ENCODE peak calls at places on chromosomes 5 and 9, in seven cellular contexts. One of them, this sample, is unnamed.

GRCh38 chr5:4576161-4576748 is 563.9 kb upstream of the ADAMTS16 start:
- DNase-seq in sigmoid colon: no peak
- DNase-seq in Peyer's patch: no peak
- DNase-seq in erythroblast: no peak
- DNase-seq in transverse colon: no peak
- DNase-seq in endothelial cell of umbilical vein: no peak
- DNase-seq in HepG2: no peak
- DNase-seq in this sample: no peak

GRCh38 chr9:7844283-7844682 is 44.7 kb upstream of the DMAC1 start:
- DNase-seq in HepG2: peak; percentile 4
- DNase-seq in sigmoid colon: no peak
- DNase-seq in endothelial cell of umbilical vein: peak; percentile 27
- DNase-seq in transverse colon: no peak
- DNase-seq in Peyer's patch: no peak
- DNase-seq in erythroblast: peak; percentile 2
- DNase-seq in this sample: peak; percentile 1

GRCh38 chr5:157356576-157356975 is 90.7 kb downstream of the CYFIP2 start:
- DNase-seq in erythroblast: no peak
- DNase-seq in sigmoid colon: no peak
- DNase-seq in transverse colon: no peak
- DNase-seq in HepG2: no peak
- DNase-seq in endothelial cell of umbilical vein: no peak
- DNase-seq in Peyer's patch: no peak
- DNase-seq in this sample: no peak

GRCh38 chr5:63962345-63962744 is at the start of gene HTR1A:
- DNase-seq in sigmoid colon: no peak
- DNase-seq in erythroblast: no peak
- DNase-seq in transverse colon: no peak
- DNase-seq in endothelial cell of umbilical vein: no peak
- DNase-seq in HepG2: no peak
- DNase-seq in Peyer's patch: no peak
- DNase-seq in this sample: no peak

GRCh38 chr5:15073453-15073852 is 201.9 kb upstream of the ANKH start:
- DNase-seq in transverse colon: no peak
- DNase-seq in sigmoid colon: no peak
- DNase-seq in endothelial cell of umbilical vein: no peak
- DNase-seq in Peyer's patch: no peak
- DNase-seq in erythroblast: no peak
- DNase-seq in HepG2: no peak
- DNase-seq in this sample: no peak

GRCh38 chr5:112109331-112109993 is 309.6 kb downstream of the EPB41L4A start:
- DNase-seq in Peyer's patch: no peak
- DNase-seq in erythroblast: no peak
- DNase-seq in endothelial cell of umbilical vein: no peak
- DNase-seq in transverse colon: no peak
- DNase-seq in HepG2: no peak
- DNase-seq in sigmoid colon: peak; percentile 73
- DNase-seq in this sample: no peak

GRCh38 chr9:116317503-116317902 is 163.9 kb downstream of the PAPPA start:
- DNase-seq in sigmoid colon: no peak
- DNase-seq in endothelial cell of umbilical vein: no peak
- DNase-seq in erythroblast: no peak
- DNase-seq in HepG2: no peak
- DNase-seq in Peyer's patch: no peak
- DNase-seq in transverse colon: no peak
- DNase-seq in this sample: no peak

GRCh38 chr9:137350696-137351584 is 48.9 kb upstream of the NRARP start:
- DNase-seq in sigmoid colon: no peak
- DNase-seq in erythroblast: no peak
- DNase-seq in endothelial cell of umbilical vein: no peak
- DNase-seq in HepG2: no peak
- DNase-seq in Peyer's patch: no peak
- DNase-seq in transverse colon: no peak
- DNase-seq in this sample: no peak

GRCh38 chr5:174693697-174694400 is 30.5 kb upstream of the MSX2 start:
- DNase-seq in endothelial cell of umbilical vein: no peak
- DNase-seq in HepG2: peak; percentile 24
- DNase-seq in transverse colon: peak; percentile 45
- DNase-seq in Peyer's patch: peak; percentile 54
- DNase-seq in sigmoid colon: peak; percentile 54
- DNase-seq in erythroblast: no peak
- DNase-seq in this sample: no peak

GRCh38 chr5:181170996-181171395 is 23.6 kb downstream of the OR2V2 start:
- DNase-seq in transverse colon: no peak
- DNase-seq in sigmoid colon: no peak
- DNase-seq in Peyer's patch: no peak
- DNase-seq in endothelial cell of umbilical vein: no peak
- DNase-seq in erythroblast: no peak
- DNase-seq in HepG2: no peak
- DNase-seq in this sample: no peak

GRCh38 chr9:100074093-100074492 is 24.7 kb downstream of the ERP44 start:
- DNase-seq in erythroblast: no peak
- DNase-seq in sigmoid colon: no peak
- DNase-seq in transverse colon: no peak
- DNase-seq in HepG2: no peak
- DNase-seq in Peyer's patch: no peak
- DNase-seq in endothelial cell of umbilical vein: no peak
- DNase-seq in this sample: no peak

GRCh38 chr5:174572591-174572990 is 151.8 kb upstream of the MSX2 start:
- DNase-seq in erythroblast: no peak
- DNase-seq in transverse colon: no peak
- DNase-seq in Peyer's patch: no peak
- DNase-seq in HepG2: no peak
- DNase-seq in endothelial cell of umbilical vein: no peak
- DNase-seq in sigmoid colon: no peak
- DNase-seq in this sample: no peak

GRCh38 chr5:53030828-53031425 is 41.8 kb downstream of the ITGA2 start:
- DNase-seq in Peyer's patch: peak; percentile 50
- DNase-seq in endothelial cell of umbilical vein: peak; percentile 82
- DNase-seq in HepG2: no peak
- DNase-seq in erythroblast: no peak
- DNase-seq in transverse colon: no peak
- DNase-seq in sigmoid colon: no peak
- DNase-seq in this sample: no peak

DNA sequence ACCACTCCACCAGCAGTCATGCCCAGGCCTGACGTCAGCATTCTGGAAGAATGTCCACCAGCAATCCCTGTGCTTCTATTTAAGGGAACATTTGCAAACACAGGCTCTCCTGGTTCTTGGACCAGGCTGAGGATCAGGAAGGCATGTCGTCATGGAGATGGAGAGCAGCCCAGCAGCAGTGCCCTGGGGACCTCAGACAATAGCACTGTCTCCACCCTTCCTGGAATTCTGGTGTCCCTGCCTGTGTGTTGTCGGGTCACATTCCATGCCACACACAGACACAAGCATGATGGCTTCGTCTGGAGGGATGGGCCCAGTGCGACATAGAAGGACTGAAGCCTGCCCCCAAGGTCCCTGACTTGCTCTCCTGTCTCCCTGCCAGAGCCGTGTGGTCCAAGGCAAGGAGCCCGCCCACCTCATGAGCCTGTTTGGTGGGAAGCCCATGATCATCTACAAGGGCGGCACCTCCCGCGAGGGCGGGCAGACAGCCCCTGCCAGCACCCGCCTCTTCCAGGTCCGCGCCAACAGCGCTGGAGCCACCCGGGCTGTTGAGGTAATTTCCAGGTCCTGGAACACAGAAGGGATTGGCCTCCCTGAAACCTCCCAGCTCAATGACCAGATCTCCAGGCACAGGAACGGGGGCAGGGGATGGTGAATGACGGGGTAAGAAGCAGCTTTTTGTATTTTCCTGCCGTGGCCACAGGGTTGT is 43.8 kb downstream of the STOM start:
- DNase-seq in erythroblast: no peak
- DNase-seq in endothelial cell of umbilical vein: peak; percentile 83
- DNase-seq in HepG2: no peak
- DNase-seq in sigmoid colon: peak; percentile 98
- DNase-seq in Peyer's patch: no peak
- DNase-seq in transverse colon: peak; percentile 75
- DNase-seq in this sample: no peak
- TF ChIP-seq POLR2A in erythroblast: no peak
- TF ChIP-seq POLR2A in endothelial cell of umbilical vein: no peak
- TF ChIP-seq POLR2A in HepG2: no peak
- TF ChIP-seq POLR2A in sigmoid colon: no peak
- TF ChIP-seq POLR2A in Peyer's patch: no peak
- TF ChIP-seq POLR2A in transverse colon: no peak
- TF ChIP-seq POLR2A in this sample: no peak

DNA sequence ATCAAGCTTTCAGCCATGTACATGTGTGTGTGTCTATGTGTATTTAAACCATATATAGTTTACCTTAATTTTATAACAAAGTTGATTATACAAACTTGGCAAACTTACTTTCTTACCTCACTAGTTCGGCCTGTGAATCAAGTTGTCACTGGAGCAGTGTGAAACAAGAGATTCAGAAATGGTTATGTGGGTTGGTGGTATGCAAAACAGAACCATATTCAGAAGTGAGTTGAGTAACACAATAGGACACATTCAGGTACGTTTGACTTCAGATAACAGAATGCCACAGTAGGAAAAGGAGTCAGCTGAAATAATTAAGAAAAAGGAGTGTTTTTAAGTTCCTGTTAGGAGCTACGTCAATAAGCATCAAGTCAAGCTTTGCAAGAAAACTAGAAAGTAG is 21.5 kb downstream of the XPA start:
- DNase-seq in HepG2: no peak
- DNase-seq in sigmoid colon: no peak
- DNase-seq in Peyer's patch: no peak
- DNase-seq in endothelial cell of umbilical vein: no peak
- DNase-seq in transverse colon: no peak
- DNase-seq in erythroblast: no peak
- DNase-seq in this sample: no peak
- TF ChIP-seq POLR2A in HepG2: no peak
- TF ChIP-seq POLR2A in sigmoid colon: no peak
- TF ChIP-seq POLR2A in Peyer's patch: no peak
- TF ChIP-seq POLR2A in endothelial cell of umbilical vein: no peak
- TF ChIP-seq POLR2A in transverse colon: no peak
- TF ChIP-seq POLR2A in erythroblast: no peak
- TF ChIP-seq POLR2A in this sample: no peak

DNA sequence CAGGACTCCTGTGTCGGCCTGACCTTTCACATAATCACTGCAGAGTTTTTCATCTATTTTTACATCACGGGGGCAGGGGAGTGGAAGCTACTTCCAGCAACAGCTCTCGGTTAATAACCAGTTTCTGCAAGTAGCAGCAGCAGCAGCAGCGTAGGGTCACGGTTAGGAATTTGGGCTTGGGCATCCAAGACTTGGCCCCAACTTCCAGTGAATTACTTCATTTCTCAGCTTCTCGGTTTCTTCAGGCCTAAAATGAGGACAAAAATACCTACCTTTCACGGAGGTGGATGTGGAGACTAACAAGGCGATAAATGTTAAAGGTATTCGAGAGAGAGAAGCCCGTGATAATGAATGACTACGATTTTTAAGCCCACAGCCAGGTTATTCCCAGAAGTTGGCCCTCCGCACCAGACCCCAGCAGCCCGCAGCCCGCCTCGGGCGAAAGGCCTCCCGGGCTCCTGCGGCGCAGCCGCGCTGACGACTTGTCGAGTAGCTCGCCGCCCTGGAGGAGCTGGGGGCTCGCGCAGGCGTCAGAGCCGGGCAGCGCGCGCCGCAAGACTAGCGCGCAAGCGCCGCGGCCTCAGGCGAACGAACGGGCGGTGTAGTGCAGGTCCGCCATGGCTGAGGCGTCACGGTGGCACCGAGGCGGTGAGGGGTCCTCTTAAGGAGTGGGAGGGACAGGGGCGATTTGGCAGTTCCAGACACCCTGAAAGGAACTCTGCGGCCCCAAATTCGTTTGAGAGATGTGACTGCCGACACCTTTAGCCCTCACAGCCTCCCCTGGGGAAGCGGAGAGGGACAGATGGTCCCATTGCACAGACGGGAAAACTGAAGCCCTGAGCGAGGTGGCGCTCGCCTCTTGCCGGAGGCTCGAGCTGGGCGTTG is at the start of gene PKD2L2:
- DNase-seq in endothelial cell of umbilical vein: peak; percentile 82
- DNase-seq in HepG2: no peak
- DNase-seq in erythroblast: peak; percentile 92
- DNase-seq in sigmoid colon: peak; percentile 86
- DNase-seq in transverse colon: peak; percentile 75
- DNase-seq in Peyer's patch: peak; percentile 66
- DNase-seq in this sample: peak; percentile 67
- TF ChIP-seq POLR2A in endothelial cell of umbilical vein: no peak
- TF ChIP-seq POLR2A in HepG2: no peak
- TF ChIP-seq POLR2A in erythroblast: peak; percentile 88
- TF ChIP-seq POLR2A in sigmoid colon: no peak
- TF ChIP-seq POLR2A in transverse colon: peak; percentile 61
- TF ChIP-seq POLR2A in Peyer's patch: peak; percentile 27
- TF ChIP-seq POLR2A in this sample: peak; percentile 88

GRCh38 chr5:138491284-138491648 is 26.0 kb downstream of the EGR1 start:
- DNase-seq in erythroblast: no peak
- DNase-seq in Peyer's patch: no peak
- DNase-seq in sigmoid colon: no peak
- DNase-seq in endothelial cell of umbilical vein: peak; percentile 0
- DNase-seq in HepG2: no peak
- DNase-seq in transverse colon: no peak
- DNase-seq in this sample: no peak

GRCh38 chr5:138490648-138491283 is 25.5 kb downstream of the EGR1 start:
- DNase-seq in HepG2: no peak
- DNase-seq in endothelial cell of umbilical vein: peak; percentile 0
- DNase-seq in Peyer's patch: no peak
- DNase-seq in erythroblast: peak; percentile 34
- DNase-seq in sigmoid colon: no peak
- DNase-seq in transverse colon: no peak
- DNase-seq in this sample: no peak

GRCh38 chr5:138489705-138490104 is 24.4 kb downstream of the EGR1 start:
- DNase-seq in Peyer's patch: no peak
- DNase-seq in transverse colon: no peak
- DNase-seq in HepG2: no peak
- DNase-seq in sigmoid colon: no peak
- DNase-seq in endothelial cell of umbilical vein: peak; percentile 0
- DNase-seq in erythroblast: no peak
- DNase-seq in this sample: no peak

GRCh38 chr5:138492552-138493045 is 27.3 kb downstream of the EGR1 start:
- DNase-seq in erythroblast: no peak
- DNase-seq in transverse colon: no peak
- DNase-seq in Peyer's patch: no peak
- DNase-seq in sigmoid colon: no peak
- DNase-seq in endothelial cell of umbilical vein: no peak
- DNase-seq in HepG2: no peak
- DNase-seq in this sample: no peak

DNA sequence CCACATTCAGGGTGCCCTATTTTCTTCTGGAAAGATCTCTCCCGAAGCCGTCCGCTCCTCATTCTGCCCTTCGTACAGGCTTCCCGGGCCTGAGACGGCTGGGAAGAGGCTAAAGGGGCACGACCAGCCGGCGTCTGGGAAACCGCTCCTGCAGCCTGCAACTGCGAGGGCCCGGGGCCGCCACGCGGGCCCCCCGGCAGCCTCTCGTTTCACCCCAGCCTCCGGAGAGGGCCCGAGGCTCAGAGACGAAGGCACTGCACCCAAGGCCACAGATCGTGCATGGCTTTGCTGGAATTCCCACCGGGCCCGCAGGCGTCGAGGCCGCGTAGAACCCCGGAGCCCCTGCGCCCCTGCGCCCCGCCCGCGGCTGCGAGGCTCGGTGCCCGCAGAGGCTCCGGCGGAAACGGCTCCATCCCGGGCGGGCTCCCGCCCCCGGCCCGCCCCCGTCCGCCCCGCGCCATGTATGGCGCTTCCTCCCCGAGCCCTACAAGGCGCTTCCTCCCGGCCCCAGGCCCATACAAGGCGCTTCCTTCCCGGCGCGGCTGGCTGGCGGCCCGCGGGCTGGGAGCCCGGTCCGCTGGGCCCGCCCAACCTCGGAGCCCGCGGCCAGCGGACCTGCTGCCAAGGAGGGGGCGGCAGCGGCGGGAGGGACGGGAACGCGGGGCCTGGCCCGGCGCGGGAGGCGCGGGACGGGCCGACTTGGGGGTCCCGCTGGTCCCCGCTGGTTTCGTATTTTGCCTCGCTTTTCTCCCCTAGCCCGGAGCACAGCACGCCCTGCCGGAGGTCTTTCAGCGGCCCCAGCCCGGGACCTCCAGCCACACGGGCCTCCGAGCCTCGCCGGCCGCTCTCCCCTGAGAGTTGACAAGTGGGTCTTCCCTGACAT is 26.6 kb downstream of the EGR1 start:
- DNase-seq in Peyer's patch: peak; percentile 90
- DNase-seq in sigmoid colon: peak; percentile 97
- DNase-seq in transverse colon: peak; percentile 89
- DNase-seq in erythroblast: peak; percentile 92
- DNase-seq in HepG2: peak; percentile 72
- DNase-seq in endothelial cell of umbilical vein: peak; percentile 84
- DNase-seq in this sample: peak; percentile 87
- TF ChIP-seq POLR2A in Peyer's patch: no peak
- TF ChIP-seq POLR2A in sigmoid colon: no peak
- TF ChIP-seq POLR2A in transverse colon: no peak
- TF ChIP-seq POLR2A in erythroblast: peak; percentile 40
- TF ChIP-seq POLR2A in HepG2: no peak
- TF ChIP-seq POLR2A in endothelial cell of umbilical vein: no peak
- TF ChIP-seq POLR2A in this sample: no peak